ENCODE peak calls at places on chromosomes 7 and 10, in nine cellular contexts. One of them, this sample, is unnamed.

GRCh38 chr10:93788413-93789208 is 30.9 kb downstream of the LGI1 start:
- DNase-seq in PC-9: no peak
- DNase-seq in brain microvascular endothelial cell: no peak
- DNase-seq in T-cell: no peak
- DNase-seq in GM13977: no peak
- DNase-seq in amygdala: no peak
- DNase-seq in naive thymus-derived CD8-positive, alpha-beta T cell: no peak
- DNase-seq in AG04449: no peak
- DNase-seq in nucleus accumbens: no peak
- DNase-seq in this sample: no peak

GRCh38 chr10:95431900-95432342 is 129.2 kb downstream of the SORBS1 start:
- DNase-seq in PC-9: no peak
- DNase-seq in brain microvascular endothelial cell: no peak
- DNase-seq in T-cell: no peak
- DNase-seq in GM13977: peak; percentile 48
- DNase-seq in amygdala: no peak
- DNase-seq in naive thymus-derived CD8-positive, alpha-beta T cell: no peak
- DNase-seq in AG04449: no peak
- DNase-seq in nucleus accumbens: no peak
- DNase-seq in this sample: no peak

GRCh38 chr10:124983321-124983720 is 41.4 kb downstream of the ZRANB1 start:
- DNase-seq in PC-9: no peak
- DNase-seq in brain microvascular endothelial cell: no peak
- DNase-seq in T-cell: no peak
- DNase-seq in GM13977: no peak
- DNase-seq in amygdala: no peak
- DNase-seq in naive thymus-derived CD8-positive, alpha-beta T cell: no peak
- DNase-seq in AG04449: no peak
- DNase-seq in nucleus accumbens: no peak
- DNase-seq in this sample: no peak

GRCh38 chr7:109950256-109950655 is 1140.7 kb upstream of the LRRN3 start:
- DNase-seq in PC-9: no peak
- DNase-seq in brain microvascular endothelial cell: no peak
- DNase-seq in T-cell: no peak
- DNase-seq in GM13977: no peak
- DNase-seq in amygdala: no peak
- DNase-seq in naive thymus-derived CD8-positive, alpha-beta T cell: no peak
- DNase-seq in AG04449: no peak
- DNase-seq in nucleus accumbens: no peak
- DNase-seq in this sample: no peak

GRCh38 chr7:156950381-156950858 is 908 bp downstream of the NOM1 start:
- DNase-seq in PC-9: no peak
- DNase-seq in brain microvascular endothelial cell: no peak
- DNase-seq in T-cell: no peak
- DNase-seq in GM13977: no peak
- DNase-seq in amygdala: no peak
- DNase-seq in naive thymus-derived CD8-positive, alpha-beta T cell: no peak
- DNase-seq in AG04449: no peak
- DNase-seq in nucleus accumbens: no peak
- DNase-seq in this sample: no peak

GRCh38 chr7:33185786-33186185 is 56.4 kb downstream of the BBS9 start:
- DNase-seq in PC-9: peak; percentile 23
- DNase-seq in brain microvascular endothelial cell: peak; percentile 46
- DNase-seq in T-cell: no peak
- DNase-seq in GM13977: peak; percentile 50
- DNase-seq in amygdala: no peak
- DNase-seq in naive thymus-derived CD8-positive, alpha-beta T cell: no peak
- DNase-seq in AG04449: no peak
- DNase-seq in nucleus accumbens: no peak
- DNase-seq in this sample: peak; percentile 7

GRCh38 chr10:30436200-30436599 is 2.2 kb downstream of the MAP3K8 start:
- DNase-seq in PC-9: peak; percentile 60
- DNase-seq in brain microvascular endothelial cell: peak; percentile 68
- DNase-seq in T-cell: no peak
- DNase-seq in GM13977: no peak
- DNase-seq in amygdala: no peak
- DNase-seq in naive thymus-derived CD8-positive, alpha-beta T cell: no peak
- DNase-seq in AG04449: no peak
- DNase-seq in nucleus accumbens: peak; percentile 17
- DNase-seq in this sample: no peak

GRCh38 chr7:89094269-89094668 is 298.7 kb upstream of the TEX47 start:
- DNase-seq in PC-9: no peak
- DNase-seq in brain microvascular endothelial cell: no peak
- DNase-seq in T-cell: no peak
- DNase-seq in GM13977: no peak
- DNase-seq in amygdala: no peak
- DNase-seq in naive thymus-derived CD8-positive, alpha-beta T cell: no peak
- DNase-seq in AG04449: no peak
- DNase-seq in nucleus accumbens: no peak
- DNase-seq in this sample: no peak

GRCh38 chr10:61974611-61975010 is 73.1 kb downstream of the ARID5B start:
- DNase-seq in PC-9: no peak
- DNase-seq in brain microvascular endothelial cell: peak; percentile 40
- DNase-seq in T-cell: no peak
- DNase-seq in GM13977: no peak
- DNase-seq in amygdala: no peak
- DNase-seq in naive thymus-derived CD8-positive, alpha-beta T cell: no peak
- DNase-seq in AG04449: no peak
- DNase-seq in nucleus accumbens: peak; percentile 38
- DNase-seq in this sample: no peak

This sample was measured in effector memory CD8-positive, alpha-beta T cell.